ENCODE peak calls at places on chromosomes 5 and 9, in six cellular contexts. One of them, this sample, is unnamed.
A peak's percentile ranks its signal among the peaks of the same experiment; 100 is the strongest.

GRCh38 chr9:7938092-7938491 is 138.5 kb upstream of the DMAC1 start:
- DNase-seq in GM23248: no peak
- DNase-seq in hepatocyte: no peak
- DNase-seq in PC-9: no peak
- DNase-seq in SK-N-SH: no peak
- DNase-seq in GM23338: no peak
- DNase-seq in this sample: no peak

GRCh38 chr5:167916261-167916660 is 375.2 kb upstream of the WWC1 start:
- DNase-seq in PC-9: peak; percentile 67
- DNase-seq in GM23248: peak; percentile 38
- DNase-seq in GM23338: no peak
- DNase-seq in hepatocyte: no peak
- DNase-seq in SK-N-SH: no peak
- DNase-seq in this sample: no peak

GRCh38 chr5:180323929-180324632 is 29.1 kb downstream of the GFPT2 start:
- DNase-seq in SK-N-SH: no peak
- DNase-seq in hepatocyte: no peak
- DNase-seq in GM23248: no peak
- DNase-seq in GM23338: no peak
- DNase-seq in PC-9: no peak
- DNase-seq in this sample: no peak

GRCh38 chr9:110579763-110580255 is 268 bp upstream of the SVEP1 start:
- DNase-seq in GM23248: peak; percentile 82
- DNase-seq in SK-N-SH: peak; percentile 78
- DNase-seq in hepatocyte: peak; percentile 35
- DNase-seq in PC-9: no peak
- DNase-seq in GM23338: peak; percentile 60
- DNase-seq in this sample: no peak

GRCh38 chr9:64773491-64773931 is 511.5 kb downstream of the FOXD4L5 start:
- DNase-seq in PC-9: no peak
- DNase-seq in GM23338: peak; percentile 1
- DNase-seq in GM23248: peak; percentile 17
- DNase-seq in SK-N-SH: peak; percentile 31
- DNase-seq in hepatocyte: peak; percentile 3
- DNase-seq in this sample: peak; percentile 7

GRCh38 chr9:20664501-20664900 is 19.6 kb upstream of the FOCAD start:
- DNase-seq in hepatocyte: no peak
- DNase-seq in SK-N-SH: no peak
- DNase-seq in PC-9: no peak
- DNase-seq in GM23338: peak; percentile 67
- DNase-seq in GM23248: no peak
- DNase-seq in this sample: no peak

GRCh38 chr9:94783121-94783664 is 56.7 kb downstream of the AOPEP start:
- DNase-seq in PC-9: peak; percentile 99
- DNase-seq in GM23338: peak; percentile 95
- DNase-seq in hepatocyte: peak; percentile 91
- DNase-seq in SK-N-SH: peak; percentile 68
- DNase-seq in GM23248: peak; percentile 94
- DNase-seq in this sample: peak; percentile 70

GRCh38 chr5:9903806-9904205 is 273.7 kb upstream of the TAS2R1 start:
- DNase-seq in GM23248: peak; percentile 37
- DNase-seq in SK-N-SH: no peak
- DNase-seq in hepatocyte: no peak
- DNase-seq in PC-9: no peak
- DNase-seq in GM23338: no peak
- DNase-seq in this sample: no peak

GRCh38 chr5:110288766-110289165 is 437.7 kb downstream of the TMEM232 start:
- DNase-seq in GM23338: no peak
- DNase-seq in hepatocyte: peak; percentile 36
- DNase-seq in PC-9: no peak
- DNase-seq in SK-N-SH: no peak
- DNase-seq in GM23248: peak; percentile 98
- DNase-seq in this sample: peak; percentile 23

GRCh38 chr5:9324348-9325056 is 221.4 kb downstream of the SEMA5A start:
- DNase-seq in hepatocyte: no peak
- DNase-seq in GM23338: no peak
- DNase-seq in GM23248: no peak
- DNase-seq in PC-9: no peak
- DNase-seq in SK-N-SH: no peak
- DNase-seq in this sample: no peak

GRCh38 chr9:87569008-87569908 is 71.6 kb downstream of the DAPK1 start:
- DNase-seq in hepatocyte: peak; percentile 76
- DNase-seq in GM23248: no peak
- DNase-seq in SK-N-SH: peak; percentile 82
- DNase-seq in GM23338: peak; percentile 18
- DNase-seq in PC-9: no peak
- DNase-seq in this sample: no peak

GRCh38 chr9:94867842-94868312 is 141.4 kb downstream of the AOPEP start:
- DNase-seq in PC-9: peak; percentile 95
- DNase-seq in GM23248: peak; percentile 97
- DNase-seq in GM23338: no peak
- DNase-seq in SK-N-SH: no peak
- DNase-seq in hepatocyte: peak; percentile 20
- DNase-seq in this sample: no peak

GRCh38 chr5:23704176-23704855 is 196.9 kb downstream of the PRDM9 start:
- DNase-seq in GM23248: no peak
- DNase-seq in GM23338: no peak
- DNase-seq in hepatocyte: no peak
- DNase-seq in PC-9: no peak
- DNase-seq in SK-N-SH: no peak
- DNase-seq in this sample: no peak

GRCh38 chr5:71629950-71630349 is 42.8 kb downstream of the MCCC2 start:
- DNase-seq in SK-N-SH: no peak
- DNase-seq in GM23338: no peak
- DNase-seq in hepatocyte: no peak
- DNase-seq in PC-9: no peak
- DNase-seq in GM23248: no peak
- DNase-seq in this sample: no peak

GRCh38 chr9:28289732-28290131 is 716.5 kb upstream of the C9orf72 start:
- DNase-seq in PC-9: no peak
- DNase-seq in GM23248: no peak
- DNase-seq in hepatocyte: no peak
- DNase-seq in GM23338: peak; percentile 62
- DNase-seq in SK-N-SH: no peak
- DNase-seq in this sample: no peak

GRCh38 chr9:73577867-73578266 is 426.2 kb downstream of the ANXA1 start:
- DNase-seq in SK-N-SH: peak; percentile 44
- DNase-seq in GM23338: no peak
- DNase-seq in GM23248: peak; percentile 6
- DNase-seq in PC-9: no peak
- DNase-seq in hepatocyte: peak; percentile 36
- DNase-seq in this sample: no peak

GRCh38 chr5:66666778-66667177 is 70.6 kb downstream of the MAST4 start:
- DNase-seq in SK-N-SH: no peak
- DNase-seq in hepatocyte: peak; percentile 14
- DNase-seq in GM23338: peak; percentile 16
- DNase-seq in GM23248: no peak
- DNase-seq in PC-9: no peak
- DNase-seq in this sample: no peak

GRCh38 chr5:27815061-27815460 is 776.7 kb upstream of the CDH9 start:
- DNase-seq in PC-9: no peak
- DNase-seq in GM23338: no peak
- DNase-seq in SK-N-SH: no peak
- DNase-seq in GM23248: no peak
- DNase-seq in hepatocyte: no peak
- DNase-seq in this sample: no peak

GRCh38 chr9:133201424-133202144 is 7.5 kb downstream of the OBP2B start:
- DNase-seq in GM23248: no peak
- DNase-seq in GM23338: no peak
- DNase-seq in hepatocyte: no peak
- DNase-seq in SK-N-SH: no peak
- DNase-seq in PC-9: no peak
- DNase-seq in this sample: no peak

GRCh38 chr5:116771466-116772151 is 197.0 kb upstream of the SEMA6A start:
- DNase-seq in PC-9: no peak
- DNase-seq in GM23248: no peak
- DNase-seq in hepatocyte: no peak
- DNase-seq in GM23338: no peak
- DNase-seq in SK-N-SH: no peak
- DNase-seq in this sample: no peak

GRCh38 chr5:172097356-172097755 is 90.7 kb downstream of the STK10 start:
- DNase-seq in hepatocyte: no peak
- DNase-seq in GM23338: no peak
- DNase-seq in SK-N-SH: no peak
- DNase-seq in PC-9: no peak
- DNase-seq in GM23248: no peak
- DNase-seq in this sample: no peak

GRCh38 chr9:19102181-19102630 is 498 bp downstream of the HAUS6 start:
- DNase-seq in SK-N-SH: peak; percentile 60
- DNase-seq in GM23338: peak; percentile 50
- DNase-seq in hepatocyte: no peak
- DNase-seq in GM23248: peak; percentile 62
- DNase-seq in PC-9: no peak
- DNase-seq in this sample: peak; percentile 25

DNA sequence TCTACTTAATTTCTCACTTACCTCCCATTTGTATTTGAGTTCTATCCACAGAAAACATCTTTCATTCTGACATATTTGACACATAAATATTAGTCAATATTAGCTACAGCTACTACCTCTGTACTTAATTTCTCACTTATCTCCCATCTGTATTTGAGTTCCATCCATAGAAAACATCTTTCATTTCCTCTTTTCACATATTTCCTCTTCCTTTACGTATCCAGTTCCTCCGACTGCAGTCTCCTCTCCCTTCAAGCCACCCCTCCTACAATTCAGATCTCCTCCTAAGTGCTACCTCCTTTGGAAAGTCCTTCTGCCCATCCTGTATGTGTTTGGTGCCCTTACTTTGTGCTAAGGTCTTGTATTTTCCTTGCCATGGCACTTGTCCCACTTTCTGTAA is 1.6 kb downstream of the SREK1IP1 start:
- DNase-seq in GM23338: no peak
- DNase-seq in SK-N-SH: no peak
- DNase-seq in PC-9: no peak
- DNase-seq in GM23248: no peak
- DNase-seq in hepatocyte: no peak
- DNase-seq in this sample: no peak
- H3K4me1 ChIP-seq in GM23338: peaks cover 8% of the 10 kb centered on the region
- H3K4me1 ChIP-seq in SK-N-SH: peaks cover 5% of the 10 kb centered on the region
- H3K4me1 ChIP-seq in PC-9: peaks cover 38% of the 10 kb centered on the region
- H3K4me1 ChIP-seq in GM23248: peaks cover 32% of the 10 kb centered on the region
- H3K4me1 ChIP-seq in hepatocyte: peaks cover 35% of the 10 kb centered on the region
- H3K4me1 ChIP-seq in this sample: peaks cover 32% of the 10 kb centered on the region

GRCh38 chr5:157388148-157388547 is 71.9 kb upstream of the NIPAL4 start:
- DNase-seq in hepatocyte: no peak
- DNase-seq in GM23248: peak; percentile 7
- DNase-seq in GM23338: no peak
- DNase-seq in SK-N-SH: peak; percentile 70
- DNase-seq in PC-9: peak; percentile 34
- DNase-seq in this sample: no peak
- H3K9me2 ChIP-seq in hepatocyte: no peaks in the 10 kb centered on the region
- H3K9me2 ChIP-seq in GM23248: no peaks in the 10 kb centered on the region
- H3K9me2 ChIP-seq in GM23338: no peaks in the 10 kb centered on the region
- H3K9me2 ChIP-seq in SK-N-SH: no peaks in the 10 kb centered on the region
- H3K9me2 ChIP-seq in PC-9: no peaks in the 10 kb centered on the region
- H3K9me2 ChIP-seq in this sample: no peaks in the 10 kb centered on the region

GRCh38 chr5:154238776-154239481 is 48.4 kb downstream of the GALNT10 start:
- DNase-seq in GM23248: no peak
- DNase-seq in GM23338: peak; percentile 33
- DNase-seq in SK-N-SH: no peak
- DNase-seq in hepatocyte: no peak
- DNase-seq in PC-9: no peak
- DNase-seq in this sample: no peak
- H3K4me2 ChIP-seq in GM23248: no peak overlapping the region
- H3K4me2 ChIP-seq in GM23338: peak overlapping the region; percentile 14
- H3K4me2 ChIP-seq in SK-N-SH: no peak overlapping the region
- H3K4me2 ChIP-seq in hepatocyte: no peak overlapping the region
- H3K4me2 ChIP-seq in PC-9: no peak overlapping the region
- H3K4me2 ChIP-seq in this sample: no peak overlapping the region

DNA sequence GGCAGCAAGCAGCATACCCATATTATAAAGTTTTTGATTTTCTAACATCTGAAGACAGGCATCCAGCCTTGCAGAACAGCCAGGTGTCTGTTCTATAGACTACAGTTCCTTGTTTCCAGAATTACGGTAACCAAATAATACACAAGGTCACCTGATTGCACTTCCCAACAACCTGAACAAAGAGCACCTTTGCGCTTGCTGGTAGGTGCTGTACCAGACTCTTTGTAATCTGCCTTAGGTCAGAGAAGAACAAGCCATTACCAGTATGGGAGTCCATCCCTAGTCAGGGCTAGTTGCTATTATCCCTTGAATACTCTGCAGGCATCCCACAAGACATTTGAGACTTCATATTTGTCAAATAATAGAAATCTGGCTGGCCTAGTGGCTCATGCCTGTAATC is 256.2 kb downstream of the ARRDC3 start:
- DNase-seq in GM23248: no peak
- DNase-seq in GM23338: no peak
- DNase-seq in SK-N-SH: no peak
- DNase-seq in PC-9: no peak
- DNase-seq in hepatocyte: no peak
- DNase-seq in this sample: no peak
- H3K4me1 ChIP-seq in GM23248: peaks cover 48% of the 10 kb centered on the region
- H3K4me1 ChIP-seq in GM23338: no peaks in the 10 kb centered on the region
- H3K4me1 ChIP-seq in SK-N-SH: peaks cover 63% of the 10 kb centered on the region
- H3K4me1 ChIP-seq in PC-9: peaks cover 16% of the 10 kb centered on the region
- H3K4me1 ChIP-seq in hepatocyte: peaks cover 16% of the 10 kb centered on the region
- H3K4me1 ChIP-seq in this sample: no peaks in the 10 kb centered on the region

DNA sequence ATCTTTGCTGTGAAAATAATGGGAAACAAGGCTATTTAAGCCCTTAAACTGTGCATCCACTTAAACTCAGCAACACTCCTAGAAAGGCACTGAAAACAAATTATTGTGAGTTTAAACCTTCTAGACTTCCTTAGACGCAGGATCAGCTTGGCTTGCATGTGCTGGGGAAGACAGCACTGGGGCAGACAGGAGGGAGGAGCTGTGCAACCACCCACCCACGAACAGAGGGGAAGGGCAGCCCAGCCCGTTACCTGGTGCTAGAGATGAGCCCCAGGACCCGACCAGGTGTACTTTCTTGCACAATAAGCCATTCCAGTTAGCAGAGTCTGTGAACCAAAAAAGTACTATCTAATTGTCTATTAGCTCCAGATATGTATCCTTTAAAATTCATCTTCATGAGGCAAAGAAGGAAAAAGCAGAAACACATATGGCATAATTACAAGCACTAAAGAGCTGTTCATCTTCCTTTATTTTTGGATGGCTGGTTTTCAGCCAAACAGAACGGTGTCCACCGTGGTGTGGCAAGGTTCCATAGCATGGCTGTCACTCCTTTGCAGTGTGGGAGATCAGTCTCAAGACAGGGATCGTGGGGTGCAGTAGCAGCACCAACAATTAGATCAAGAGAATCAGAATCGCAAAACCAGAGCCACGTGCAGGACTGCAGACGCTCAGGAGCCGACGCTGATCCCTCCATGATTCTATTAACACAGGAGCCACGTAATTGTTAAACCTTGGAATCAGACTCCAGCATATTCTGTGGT is 79.6 kb downstream of the SEMA4D start:
- DNase-seq in GM23248: no peak
- DNase-seq in GM23338: no peak
- DNase-seq in SK-N-SH: no peak
- DNase-seq in hepatocyte: no peak
- DNase-seq in PC-9: no peak
- DNase-seq in this sample: no peak
- H3K9me2 ChIP-seq in GM23248: no peaks in the 10 kb centered on the region
- H3K9me2 ChIP-seq in GM23338: no peaks in the 10 kb centered on the region
- H3K9me2 ChIP-seq in SK-N-SH: no peaks in the 10 kb centered on the region
- H3K9me2 ChIP-seq in hepatocyte: no peaks in the 10 kb centered on the region
- H3K9me2 ChIP-seq in PC-9: no peaks in the 10 kb centered on the region
- H3K9me2 ChIP-seq in this sample: no peaks in the 10 kb centered on the region

This sample was measured in MM.1S.